ENCODE peak calls at places on chromosomes 4 and X, in six cellular contexts. M is M059J; U is cardiac muscle cell; L is neural progenitor cell; N is activated CD8-positive, alpha-beta memory T cell treated with anti-CD3 and anti-CD28 coated beads for 24 hours; V is IMR-90. W is an unnamed sample.

GRCh38 chr4:17189322-17189721 is 290.9 kb upstream of the LDB2 start:
- DNase-seq in M (peak), U (no peak), L (no peak), N (no peak), V (peak), W (no peak)

GRCh38 chrX:56729152-56729557 is at the start of gene NBDY:
- DNase-seq in M (peak), U (peak), L (peak), N (peak), V (peak), W (no peak)

GRCh38 chrX:132146456-132146855 is 18.6 kb upstream of the FRMD7 start:
- DNase-seq in M (no peak), U (no peak), L (peak), N (no peak), V (no peak), W (no peak)

GRCh38 chrX:123971963-123972362 is 10.5 kb downstream of the STAG2 start:
- DNase-seq in M (no peak), U (no peak), L (no peak), N (no peak), V (no peak), W (peak)

GRCh38 chr4:26736621-26737020 is 124.0 kb upstream of the STIM2 start:
- DNase-seq in M (peak), U (no peak), L (no peak), N (no peak), V (peak), W (no peak)

GRCh38 chrX:41259516-41259915 is 74.4 kb upstream of the DDX3X start:
- DNase-seq in M (no peak), U (no peak), L (no peak), N (no peak), V (peak), W (no peak)

GRCh38 chrX:56765816-56766553 is 36.9 kb downstream of the NBDY start:
- DNase-seq in M (no peak), U (no peak), L (no peak), N (peak), V (no peak), W (no peak)

GRCh38 chr4:168483786-168484185 is 3.5 kb upstream of the DDX60L start:
- DNase-seq in M (peak), U (no peak), L (no peak), N (no peak), V (peak), W (no peak)

GRCh38 chr4:71807469-71807868 is 23.6 kb upstream of the GC start:
- DNase-seq in M (no peak), U (no peak), L (no peak), N (no peak), V (no peak), W (no peak)

GRCh38 chr4:141501931-141502330 is 134.5 kb upstream of the IL15 start:
- DNase-seq in M (peak), U (no peak), L (no peak), N (no peak), V (peak), W (no peak)

GRCh38 chr4:138671106-138671505 is 344.5 kb upstream of the NOCT start:
- DNase-seq in M (no peak), U (no peak), L (peak), N (no peak), V (no peak), W (no peak)

GRCh38 chr4:166169111-166169510 is 296.1 kb downstream of the TLL1 start:
- DNase-seq in M (peak), U (peak), L (peak), N (no peak), V (no peak), W (no peak)

GRCh38 chrX:136619889-136620505 is 28.0 kb upstream of the CD40LG start:
- DNase-seq in M (no peak), U (no peak), L (no peak), N (no peak), V (no peak), W (no peak)

GRCh38 chrX:118226060-118226428 is 109.4 kb upstream of the KLHL13 start:
- DNase-seq in M (peak), U (peak), L (no peak), N (no peak), V (no peak), W (no peak)

GRCh38 chr4:111268769-111269414 is 646.0 kb upstream of the PITX2 start:
- DNase-seq in M (peak), U (no peak), L (no peak), N (no peak), V (peak), W (no peak)

GRCh38 chr4:60805500-60806313 is 394.4 kb upstream of the ADGRL3 start:
- DNase-seq in M (no peak), U (peak), L (peak), N (no peak), V (peak), W (no peak)

GRCh38 chrX:114152130-114152529 is 431.8 kb upstream of the HTR2C start:
- DNase-seq in M (peak), U (no peak), L (no peak), N (no peak), V (no peak), W (no peak)

GRCh38 chr4:147160908-147161513 is 215.3 kb upstream of the TTC29 start:
- DNase-seq in M (peak), U (peak), L (peak), N (no peak), V (peak), W (no peak)

W was measured in SIG-M5.